ENCODE peak calls at places on chromosomes 4 and X, in ten cellular contexts. One of them, this sample, is unnamed.

GRCh38 chr4:66331761-66332160 is 661.5 kb upstream of the EPHA5 start:
- DNase-seq in uterus: no peak
- DNase-seq in AG10803: no peak
- DNase-seq in cardiac fibroblast: peak; percentile 19
- DNase-seq in GM12878: no peak
- DNase-seq in astrocyte of the spinal cord: peak; percentile 14
- DNase-seq in fibroblast of the aortic adventitia: peak; percentile 47
- DNase-seq in epithelial cell of proximal tubule: no peak
- DNase-seq in heart right ventricle: no peak
- DNase-seq in cardiac muscle cell: peak; percentile 1
- DNase-seq in this sample: no peak

GRCh38 chrX:124736553-124737240 is 390.3 kb downstream of the SH2D1A start:
- DNase-seq in uterus: no peak
- DNase-seq in AG10803: no peak
- DNase-seq in cardiac fibroblast: no peak
- DNase-seq in GM12878: no peak
- DNase-seq in astrocyte of the spinal cord: no peak
- DNase-seq in fibroblast of the aortic adventitia: no peak
- DNase-seq in epithelial cell of proximal tubule: no peak
- DNase-seq in heart right ventricle: no peak
- DNase-seq in cardiac muscle cell: no peak
- DNase-seq in this sample: no peak

GRCh38 chr4:100224701-100225100 is 34.4 kb upstream of the DDIT4L start:
- DNase-seq in uterus: no peak
- DNase-seq in AG10803: no peak
- DNase-seq in cardiac fibroblast: no peak
- DNase-seq in GM12878: no peak
- DNase-seq in astrocyte of the spinal cord: no peak
- DNase-seq in fibroblast of the aortic adventitia: no peak
- DNase-seq in epithelial cell of proximal tubule: no peak
- DNase-seq in heart right ventricle: no peak
- DNase-seq in cardiac muscle cell: no peak
- DNase-seq in this sample: no peak

GRCh38 chrX:19981987-19982386 is 8.9 kb downstream of the BCLAF3 start:
- DNase-seq in uterus: no peak
- DNase-seq in AG10803: no peak
- DNase-seq in cardiac fibroblast: no peak
- DNase-seq in GM12878: no peak
- DNase-seq in astrocyte of the spinal cord: no peak
- DNase-seq in fibroblast of the aortic adventitia: no peak
- DNase-seq in epithelial cell of proximal tubule: no peak
- DNase-seq in heart right ventricle: no peak
- DNase-seq in cardiac muscle cell: no peak
- DNase-seq in this sample: no peak

GRCh38 chr4:104966349-104967033 is 180.2 kb upstream of the TET2 start:
- DNase-seq in uterus: no peak
- DNase-seq in AG10803: no peak
- DNase-seq in cardiac fibroblast: peak; percentile 5
- DNase-seq in GM12878: peak; percentile 96
- DNase-seq in astrocyte of the spinal cord: no peak
- DNase-seq in fibroblast of the aortic adventitia: peak; percentile 7
- DNase-seq in epithelial cell of proximal tubule: peak; percentile 39
- DNase-seq in heart right ventricle: no peak
- DNase-seq in cardiac muscle cell: peak; percentile 25
- DNase-seq in this sample: peak; percentile 37

GRCh38 chrX:20218809-20219505 is 47.8 kb downstream of the RPS6KA3 start:
- DNase-seq in uterus: peak; percentile 22
- DNase-seq in AG10803: no peak
- DNase-seq in cardiac fibroblast: peak; percentile 51
- DNase-seq in GM12878: no peak
- DNase-seq in astrocyte of the spinal cord: no peak
- DNase-seq in fibroblast of the aortic adventitia: peak; percentile 39
- DNase-seq in epithelial cell of proximal tubule: no peak
- DNase-seq in heart right ventricle: peak; percentile 31
- DNase-seq in cardiac muscle cell: peak; percentile 30
- DNase-seq in this sample: peak; percentile 37

GRCh38 chrX:119015407-119016242 is 41.2 kb downstream of the LONRF3 start:
- DNase-seq in uterus: peak; percentile 38
- DNase-seq in AG10803: peak; percentile 61
- DNase-seq in cardiac fibroblast: peak; percentile 86
- DNase-seq in GM12878: peak; percentile 40
- DNase-seq in astrocyte of the spinal cord: peak; percentile 85
- DNase-seq in fibroblast of the aortic adventitia: peak; percentile 81
- DNase-seq in epithelial cell of proximal tubule: peak; percentile 63
- DNase-seq in heart right ventricle: peak; percentile 36
- DNase-seq in cardiac muscle cell: peak; percentile 81
- DNase-seq in this sample: peak; percentile 76

GRCh38 chr4:52552778-52553177 is 106.3 kb downstream of the USP46 start:
- DNase-seq in uterus: no peak
- DNase-seq in AG10803: no peak
- DNase-seq in cardiac fibroblast: no peak
- DNase-seq in GM12878: no peak
- DNase-seq in astrocyte of the spinal cord: no peak
- DNase-seq in fibroblast of the aortic adventitia: no peak
- DNase-seq in epithelial cell of proximal tubule: no peak
- DNase-seq in heart right ventricle: no peak
- DNase-seq in cardiac muscle cell: no peak
- DNase-seq in this sample: no peak

GRCh38 chr4:2753444-2753843 is 2.7 kb downstream of the TNIP2 start:
- DNase-seq in uterus: no peak
- DNase-seq in AG10803: no peak
- DNase-seq in cardiac fibroblast: no peak
- DNase-seq in GM12878: no peak
- DNase-seq in astrocyte of the spinal cord: no peak
- DNase-seq in fibroblast of the aortic adventitia: no peak
- DNase-seq in epithelial cell of proximal tubule: no peak
- DNase-seq in heart right ventricle: no peak
- DNase-seq in cardiac muscle cell: no peak
- DNase-seq in this sample: no peak

GRCh38 chr4:89298788-89299152 is 8.8 kb downstream of the GPRIN3 start:
- DNase-seq in uterus: no peak
- DNase-seq in AG10803: peak; percentile 26
- DNase-seq in cardiac fibroblast: peak; percentile 63
- DNase-seq in GM12878: no peak
- DNase-seq in astrocyte of the spinal cord: peak; percentile 26
- DNase-seq in fibroblast of the aortic adventitia: peak; percentile 3
- DNase-seq in epithelial cell of proximal tubule: no peak
- DNase-seq in heart right ventricle: no peak
- DNase-seq in cardiac muscle cell: peak; percentile 48
- DNase-seq in this sample: peak; percentile 45

GRCh38 chr4:93649828-93650227 is 178.7 kb upstream of the ATOH1 start:
- DNase-seq in uterus: no peak
- DNase-seq in AG10803: no peak
- DNase-seq in cardiac fibroblast: no peak
- DNase-seq in GM12878: no peak
- DNase-seq in astrocyte of the spinal cord: no peak
- DNase-seq in fibroblast of the aortic adventitia: no peak
- DNase-seq in epithelial cell of proximal tubule: no peak
- DNase-seq in heart right ventricle: no peak
- DNase-seq in cardiac muscle cell: no peak
- DNase-seq in this sample: no peak
- H3K4me3 ChIP-seq in uterus: no peak overlapping the region
- H3K4me3 ChIP-seq in AG10803: no peak overlapping the region
- H3K4me3 ChIP-seq in cardiac fibroblast: no peak overlapping the region
- H3K4me3 ChIP-seq in GM12878: no peak overlapping the region
- H3K4me3 ChIP-seq in astrocyte of the spinal cord: no peak overlapping the region
- H3K4me3 ChIP-seq in fibroblast of the aortic adventitia: no peak overlapping the region
- H3K4me3 ChIP-seq in epithelial cell of proximal tubule: no peak overlapping the region
- H3K4me3 ChIP-seq in heart right ventricle: no peak overlapping the region
- H3K4me3 ChIP-seq in cardiac muscle cell: no peak overlapping the region
- H3K4me3 ChIP-seq in this sample: no peak overlapping the region

GRCh38 chr4:150976478-150977118 is 38.5 kb downstream of the LRBA start:
- DNase-seq in uterus: no peak
- DNase-seq in AG10803: no peak
- DNase-seq in cardiac fibroblast: no peak
- DNase-seq in GM12878: no peak
- DNase-seq in astrocyte of the spinal cord: no peak
- DNase-seq in fibroblast of the aortic adventitia: no peak
- DNase-seq in epithelial cell of proximal tubule: no peak
- DNase-seq in heart right ventricle: no peak
- DNase-seq in cardiac muscle cell: no peak
- DNase-seq in this sample: no peak
- TF ChIP-seq CTCF in uterus: no peak
- TF ChIP-seq CTCF in AG10803: no peak
- TF ChIP-seq CTCF in cardiac fibroblast: no peak
- TF ChIP-seq CTCF in GM12878: peak; percentile 12
- TF ChIP-seq CTCF in astrocyte of the spinal cord: no peak
- TF ChIP-seq CTCF in fibroblast of the aortic adventitia: no peak
- TF ChIP-seq CTCF in epithelial cell of proximal tubule: no peak
- TF ChIP-seq CTCF in heart right ventricle: no peak
- TF ChIP-seq CTCF in cardiac muscle cell: no peak
- TF ChIP-seq CTCF in this sample: no peak

DNA sequence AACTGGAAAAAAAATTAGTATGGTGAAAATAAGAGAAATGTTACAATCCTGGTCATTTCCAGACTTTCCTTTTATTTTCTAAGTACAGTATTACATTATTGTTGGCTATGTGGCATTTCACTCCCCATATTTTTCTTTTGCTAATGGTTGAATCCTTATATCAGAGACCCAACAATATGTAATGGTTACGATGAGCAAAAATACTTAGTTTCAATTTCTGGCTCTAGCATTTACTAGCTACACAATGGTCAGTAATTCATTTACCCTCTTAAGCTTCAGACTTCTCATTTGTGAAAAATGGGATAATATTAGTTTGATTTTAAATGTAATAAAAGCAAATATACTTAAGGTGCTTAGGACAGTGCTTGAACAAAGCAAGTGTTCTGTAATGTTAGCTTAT is 942.9 kb upstream of the PABPC4L start:
- DNase-seq in uterus: no peak
- DNase-seq in AG10803: no peak
- DNase-seq in cardiac fibroblast: no peak
- DNase-seq in GM12878: no peak
- DNase-seq in astrocyte of the spinal cord: no peak
- DNase-seq in fibroblast of the aortic adventitia: no peak
- DNase-seq in epithelial cell of proximal tubule: no peak
- DNase-seq in heart right ventricle: no peak
- DNase-seq in cardiac muscle cell: no peak
- DNase-seq in this sample: no peak
- H3K4me3 ChIP-seq in uterus: no peak overlapping the region
- H3K4me3 ChIP-seq in AG10803: no peak overlapping the region
- H3K4me3 ChIP-seq in cardiac fibroblast: no peak overlapping the region
- H3K4me3 ChIP-seq in GM12878: no peak overlapping the region
- H3K4me3 ChIP-seq in astrocyte of the spinal cord: no peak overlapping the region
- H3K4me3 ChIP-seq in fibroblast of the aortic adventitia: no peak overlapping the region
- H3K4me3 ChIP-seq in epithelial cell of proximal tubule: peak overlapping the region; percentile 28
- H3K4me3 ChIP-seq in heart right ventricle: no peak overlapping the region
- H3K4me3 ChIP-seq in cardiac muscle cell: no peak overlapping the region
- H3K4me3 ChIP-seq in this sample: no peak overlapping the region

DNA sequence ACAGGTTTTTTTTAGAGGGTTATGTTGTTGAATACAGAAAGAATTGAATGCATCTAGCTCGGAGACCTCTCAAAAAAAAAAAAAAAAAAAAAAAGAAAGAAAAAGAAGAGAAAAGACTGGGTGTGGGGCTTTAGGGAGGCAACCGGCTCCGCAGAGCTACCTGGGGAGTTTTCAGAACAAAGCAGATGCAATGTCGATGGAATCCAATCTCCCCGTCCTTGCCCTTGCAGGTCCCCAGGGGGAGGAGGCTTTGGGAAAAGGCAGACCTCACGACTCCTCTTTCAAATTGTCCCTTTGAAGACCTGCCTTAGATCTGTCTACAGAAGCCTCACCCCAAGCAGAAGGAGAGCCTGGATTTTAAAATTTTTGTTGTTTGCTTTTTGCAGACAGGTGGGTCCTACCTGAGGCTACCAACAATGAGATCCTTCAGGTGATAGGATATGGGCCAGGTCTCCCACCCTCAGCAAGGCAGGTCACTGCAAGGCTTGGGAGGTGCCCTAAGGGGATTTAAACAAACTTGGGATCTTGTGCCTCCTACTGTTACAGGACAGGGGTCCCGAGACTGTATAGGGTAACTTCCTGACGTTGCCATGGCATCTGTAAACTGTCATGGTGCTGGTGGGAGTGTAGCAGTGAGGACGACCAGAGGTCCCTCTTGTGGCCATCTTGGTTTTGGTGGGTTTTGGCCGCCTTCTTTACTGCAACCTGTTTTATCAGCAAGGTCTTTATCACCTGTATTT is 75.2 kb upstream of the PRKX start:
- DNase-seq in uterus: no peak
- DNase-seq in AG10803: no peak
- DNase-seq in cardiac fibroblast: no peak
- DNase-seq in GM12878: no peak
- DNase-seq in astrocyte of the spinal cord: no peak
- DNase-seq in fibroblast of the aortic adventitia: no peak
- DNase-seq in epithelial cell of proximal tubule: no peak
- DNase-seq in heart right ventricle: no peak
- DNase-seq in cardiac muscle cell: no peak
- DNase-seq in this sample: no peak
- TF ChIP-seq CTCF in uterus: no peak
- TF ChIP-seq CTCF in AG10803: no peak
- TF ChIP-seq CTCF in cardiac fibroblast: no peak
- TF ChIP-seq CTCF in GM12878: no peak
- TF ChIP-seq CTCF in astrocyte of the spinal cord: no peak
- TF ChIP-seq CTCF in fibroblast of the aortic adventitia: no peak
- TF ChIP-seq CTCF in epithelial cell of proximal tubule: no peak
- TF ChIP-seq CTCF in heart right ventricle: no peak
- TF ChIP-seq CTCF in cardiac muscle cell: no peak
- TF ChIP-seq CTCF in this sample: no peak

This sample was measured in fibroblast of villous mesenchyme.